ENCODE peak calls at places on chromosomes 3 and 15, in four cellular contexts. Y is cardiac fibroblast, C is GM20000, J is psoas muscle. T is an unnamed sample.

GRCh38 chr15:52018244-52018643 is 775 bp upstream of the MAPK6 start:
- DNase-seq in Y (no peak), C (no peak), J (no peak), T (no peak)

GRCh38 chr15:66126057-66126855 is 127.3 kb downstream of the MEGF11 start:
- DNase-seq in Y (no peak), C (no peak), J (no peak), T (no peak)

GRCh38 chr3:77236118-77236517 is 196.2 kb downstream of the ROBO2 start:
- DNase-seq in Y (no peak), C (no peak), J (no peak), T (no peak)

GRCh38 chr15:52221730-52222129 is 30.5 kb upstream of the GNB5 start:
- DNase-seq in Y (no peak), C (no peak), J (no peak), T (no peak)

GRCh38 chr15:67033521-67033920 is 31.9 kb upstream of the SMAD3 start:
- DNase-seq in Y (no peak), C (no peak), J (peak; percentile 59), T (no peak)

GRCh38 chr3:128617557-128618397 is 32.8 kb downstream of the RPN1 start:
- DNase-seq in Y (peak; percentile 98), C (peak; percentile 99), J (peak; percentile 99), T (peak; percentile 67)

GRCh38 chr15:79629687-79630086 is 197.6 kb downstream of the MINAR1 start:
- DNase-seq in Y (peak; percentile 65), C (no peak), J (no peak), T (no peak)

GRCh38 chr3:15636028-15636709 is 34.6 kb downstream of the BTD start:
- DNase-seq in Y (peak; percentile 90), C (no peak), J (no peak), T (no peak)

GRCh38 chr3:4981688-4982494 is 2.7 kb downstream of the BHLHE40 start:
- DNase-seq in Y (peak; percentile 81), C (no peak), J (no peak), T (no peak)

GRCh38 chr3:25820372-25820771 is 30.5 kb downstream of the OXSM start:
- DNase-seq in Y (peak; percentile 92), C (no peak), J (no peak), T (peak; percentile 75)

GRCh38 chr15:26665950-26666921 is 106.6 kb downstream of the GABRB3 start:
- DNase-seq in Y (no peak), C (no peak), J (no peak), T (no peak)

GRCh38 chr3:159263750-159264561 is 462.1 kb downstream of the MFSD1 start:
- DNase-seq in Y (peak; percentile 63), C (peak; percentile 15), J (no peak), T (no peak)

GRCh38 chr3:170759511-170760173 is 110.4 kb downstream of the RPL22L1 start:
- DNase-seq in Y (no peak), C (no peak), J (no peak), T (no peak)

GRCh38 chr3:197408177-197408957 is 110.0 kb upstream of the DLG1 start:
- DNase-seq in Y (peak; percentile 27), C (no peak), J (no peak), T (no peak)

GRCh38 chr3:125057186-125057850 is 1.5 kb upstream of the HEG1 start:
- DNase-seq in Y (peak; percentile 60), C (no peak), J (no peak), T (no peak)

DNA sequence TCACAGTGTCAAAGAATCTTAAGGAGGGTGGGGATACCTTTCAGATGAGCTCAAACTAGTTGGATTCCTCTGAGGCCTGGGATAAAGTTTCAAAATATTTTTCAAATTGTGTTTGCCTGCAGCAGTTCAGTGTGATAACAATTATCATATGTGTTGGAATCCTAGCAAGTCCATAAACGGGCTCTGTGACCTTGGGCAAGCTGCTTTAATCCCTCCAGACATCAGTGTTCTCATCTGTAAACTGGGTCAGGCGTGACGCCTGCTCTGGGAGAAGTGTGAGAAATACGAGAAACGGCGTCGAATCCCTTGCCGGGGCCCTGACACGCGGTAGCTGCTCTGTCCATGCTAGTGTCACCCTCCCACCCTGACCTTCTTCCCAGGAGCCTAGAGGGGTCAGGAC is 153.4 kb downstream of the UACA start:
- DNase-seq in Y (no peak), C (no peak), J (no peak), T (no peak)
- TF ChIP-seq CTCF in Y (no peak), C (no peak), J (no peak), T (no peak)

DNA sequence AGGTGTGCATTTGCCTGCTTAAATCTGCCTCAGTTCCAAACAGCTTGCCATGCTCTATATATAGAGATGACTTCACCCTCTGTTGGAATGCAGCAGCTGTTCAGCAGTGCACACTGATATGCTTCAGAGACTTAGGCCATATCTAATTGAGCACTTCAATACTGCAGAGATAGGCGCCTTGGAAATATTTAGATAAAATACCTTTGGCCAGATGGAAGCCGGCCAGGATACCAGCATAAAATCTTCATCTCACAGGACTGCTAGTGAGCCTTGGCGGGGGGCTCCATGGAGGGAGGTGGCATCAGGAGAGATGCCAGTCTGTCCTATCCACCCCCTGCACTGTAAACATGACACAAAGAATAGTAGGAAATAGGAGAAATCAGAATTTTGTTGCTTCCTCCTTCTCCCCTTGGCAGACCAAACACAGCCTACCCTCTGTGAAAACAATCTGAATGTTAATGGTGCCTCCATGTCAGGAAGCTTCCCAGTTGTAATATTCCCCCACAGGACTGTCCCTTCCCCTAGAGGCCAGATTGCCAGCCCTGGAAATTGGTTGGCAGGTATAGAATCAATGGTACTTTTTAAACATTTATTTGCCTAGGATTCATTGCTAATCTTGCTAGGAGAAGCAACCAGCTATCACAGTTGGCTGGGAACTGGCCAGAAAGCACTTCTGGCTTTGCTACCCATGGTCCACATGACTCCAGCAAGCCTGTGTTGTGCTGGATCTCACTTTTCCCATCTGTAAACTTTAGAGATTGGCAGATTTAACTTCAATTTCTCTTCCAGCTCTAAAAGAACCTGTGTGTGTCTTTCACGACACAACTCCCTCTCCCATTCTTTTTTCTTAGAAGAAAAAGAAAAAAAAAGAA is 215.5 kb upstream of the KCNMB2 start:
- DNase-seq in Y (peak; percentile 70), C (no peak), J (no peak), T (peak; percentile 80)
- TF ChIP-seq CTCF in Y (no peak), C (no peak), J (peak; percentile 8), T (no peak)

GRCh38 chr3:182258538-182259177 is 534.6 kb upstream of the ATP11B start:
- DNase-seq in Y (peak; percentile 51), C (peak; percentile 21), J (no peak), T (peak; percentile 28)
- TF ChIP-seq CTCF in Y (peak; percentile 33), C (peak; percentile 14), J (peak; percentile 41), T (peak; percentile 72)

GRCh38 chr3:172125053-172125452 is 85.7 kb downstream of the FNDC3B start:
- DNase-seq in Y (no peak), C (no peak), J (peak; percentile 54), T (no peak)
- TF ChIP-seq CTCF in Y (no peak), C (no peak), J (peak; percentile 17), T (no peak)

T was measured in kidney epithelial cell.